ENCODE peak calls at places on chromosomes 2 and 18, in seven cellular contexts. One of them, this sample, is unnamed.

GRCh38 chr2:98608962-98609604 is 694 bp downstream of the UNC50 start:
- DNase-seq in foreskin fibroblast: peak
- DNase-seq in astrocyte of the spinal cord: peak
- DNase-seq in neural crest cell: no peak
- DNase-seq in stomach: no peak
- DNase-seq in HCT116: no peak
- DNase-seq in IMR-90: peak
- DNase-seq in this sample: peak

GRCh38 chr2:109209412-109209811 is 80.4 kb downstream of the SH3RF3 start:
- DNase-seq in foreskin fibroblast: peak
- DNase-seq in astrocyte of the spinal cord: peak
- DNase-seq in neural crest cell: no peak
- DNase-seq in stomach: no peak
- DNase-seq in HCT116: no peak
- DNase-seq in IMR-90: peak
- DNase-seq in this sample: peak

GRCh38 chr2:46850742-46851141 is 64.9 kb downstream of the MCFD2 start:
- DNase-seq in foreskin fibroblast: peak
- DNase-seq in astrocyte of the spinal cord: peak
- DNase-seq in neural crest cell: no peak
- DNase-seq in stomach: peak
- DNase-seq in HCT116: no peak
- DNase-seq in IMR-90: peak
- DNase-seq in this sample: peak

GRCh38 chr2:216029416-216030129 is 16.2 kb upstream of the MREG start:
- DNase-seq in foreskin fibroblast: peak
- DNase-seq in astrocyte of the spinal cord: no peak
- DNase-seq in neural crest cell: no peak
- DNase-seq in stomach: no peak
- DNase-seq in HCT116: no peak
- DNase-seq in IMR-90: peak
- DNase-seq in this sample: no peak

GRCh38 chr2:134705861-134706586 is 12.8 kb downstream of the TMEM163 start:
- DNase-seq in foreskin fibroblast: no peak
- DNase-seq in astrocyte of the spinal cord: no peak
- DNase-seq in neural crest cell: peak
- DNase-seq in stomach: no peak
- DNase-seq in HCT116: no peak
- DNase-seq in IMR-90: no peak
- DNase-seq in this sample: no peak

GRCh38 chr2:200350796-200351195 is 44.3 kb downstream of the SPATS2L start:
- DNase-seq in foreskin fibroblast: peak
- DNase-seq in astrocyte of the spinal cord: peak
- DNase-seq in neural crest cell: no peak
- DNase-seq in stomach: no peak
- DNase-seq in HCT116: no peak
- DNase-seq in IMR-90: peak
- DNase-seq in this sample: no peak

GRCh38 chr2:187078297-187078696 is 229.3 kb upstream of the ZSWIM2 start:
- DNase-seq in foreskin fibroblast: peak
- DNase-seq in astrocyte of the spinal cord: peak
- DNase-seq in neural crest cell: no peak
- DNase-seq in stomach: no peak
- DNase-seq in HCT116: no peak
- DNase-seq in IMR-90: peak
- DNase-seq in this sample: no peak

GRCh38 chr2:6650311-6650710 is 215.4 kb downstream of the CMPK2 start:
- DNase-seq in foreskin fibroblast: no peak
- DNase-seq in astrocyte of the spinal cord: no peak
- DNase-seq in neural crest cell: no peak
- DNase-seq in stomach: no peak
- DNase-seq in HCT116: no peak
- DNase-seq in IMR-90: no peak
- DNase-seq in this sample: no peak

DNA sequence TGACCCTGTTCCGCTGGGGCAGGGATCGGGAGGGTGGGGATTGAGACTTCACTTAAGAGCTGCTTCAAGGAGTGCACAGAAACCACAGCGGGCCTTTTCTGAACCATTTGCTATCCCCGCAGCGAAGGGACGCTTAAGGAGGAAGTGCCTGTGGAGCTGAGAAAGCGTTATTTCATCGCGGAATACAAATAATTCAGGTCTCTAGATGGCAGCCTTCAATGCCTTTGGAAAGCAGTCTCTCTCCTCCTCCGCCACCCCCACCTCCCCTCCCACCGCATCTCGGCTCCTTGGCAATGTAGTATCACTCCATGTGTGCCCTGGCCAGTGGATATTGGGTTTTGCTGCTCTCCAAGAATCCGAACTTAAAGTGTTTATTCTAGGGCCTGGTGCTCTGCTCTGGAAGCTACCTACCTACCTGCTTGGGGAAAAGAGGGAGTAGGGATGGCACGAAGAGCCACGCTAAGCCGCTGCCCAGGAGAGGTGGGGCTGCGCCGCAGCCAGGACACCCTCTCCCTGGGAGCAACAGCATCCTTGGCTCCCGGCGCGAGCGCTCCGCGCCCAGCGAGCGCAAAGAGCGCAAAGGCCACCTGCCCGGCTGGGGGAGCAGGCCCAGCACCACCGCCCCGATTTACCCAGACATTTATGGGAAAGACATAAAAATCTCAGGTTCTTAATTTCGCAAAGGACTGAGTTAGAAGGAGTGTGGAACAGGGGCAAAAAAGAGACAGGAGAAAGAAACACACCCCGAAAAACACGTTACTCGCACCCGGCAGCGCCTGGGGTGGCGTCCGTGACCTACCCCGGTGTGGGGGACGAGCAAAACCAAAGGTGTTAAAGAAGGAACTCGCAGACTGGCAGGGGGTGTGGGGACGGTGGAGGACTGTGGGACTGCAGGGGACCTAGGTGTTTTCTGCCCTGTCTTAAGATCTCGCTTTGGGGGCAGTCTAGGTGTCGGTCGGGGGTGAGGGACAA is 1.1 kb downstream of the SPHKAP start:
- DNase-seq in foreskin fibroblast: peak
- DNase-seq in astrocyte of the spinal cord: no peak
- DNase-seq in neural crest cell: no peak
- DNase-seq in stomach: no peak
- DNase-seq in HCT116: no peak
- DNase-seq in IMR-90: no peak
- DNase-seq in this sample: no peak
- TF ChIP-seq CTCF in foreskin fibroblast: no peak
- TF ChIP-seq CTCF in astrocyte of the spinal cord: no peak
- TF ChIP-seq CTCF in neural crest cell: no peak
- TF ChIP-seq CTCF in stomach: no peak
- TF ChIP-seq CTCF in HCT116: no peak
- TF ChIP-seq CTCF in IMR-90: no peak
- TF ChIP-seq CTCF in this sample: no peak

DNA sequence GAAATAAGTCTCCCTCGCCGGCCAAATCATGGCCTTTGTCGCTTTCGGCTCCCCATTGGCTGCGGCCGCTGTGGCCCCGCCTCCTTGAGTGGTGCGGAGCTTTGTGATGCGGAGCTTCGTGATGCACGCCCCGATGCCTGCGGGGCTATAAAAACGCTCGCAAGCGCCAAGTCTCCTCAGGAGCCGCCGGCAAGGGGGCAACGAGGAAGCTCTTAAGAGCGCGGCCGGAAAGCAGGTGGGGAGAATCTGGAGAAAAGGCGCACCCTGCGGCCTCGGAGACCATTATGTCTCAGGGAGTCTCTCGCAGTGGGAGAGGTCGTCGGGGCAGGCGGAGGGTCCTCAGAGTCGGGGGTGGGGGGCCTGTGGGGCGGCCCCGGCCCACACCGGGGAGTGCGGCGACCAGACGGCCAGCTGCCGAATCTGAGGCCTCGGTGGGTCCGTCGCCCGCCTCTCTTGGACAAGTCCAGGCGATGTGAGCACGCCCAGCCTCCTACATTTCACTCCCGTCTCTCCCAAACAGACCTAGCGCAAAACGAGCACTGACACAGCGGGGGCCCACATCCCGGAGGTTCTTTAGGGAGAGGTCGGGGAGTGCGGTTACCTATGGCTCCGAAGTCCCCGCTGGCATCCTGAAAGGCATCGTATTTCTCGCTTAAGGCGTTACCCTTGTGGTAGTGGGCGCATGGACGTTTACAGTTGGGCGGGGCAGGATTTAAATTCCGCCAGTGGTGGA is at the start of gene CABYR:
- DNase-seq in foreskin fibroblast: peak
- DNase-seq in astrocyte of the spinal cord: peak
- DNase-seq in neural crest cell: peak
- DNase-seq in stomach: peak
- DNase-seq in HCT116: no peak
- DNase-seq in IMR-90: peak
- DNase-seq in this sample: peak
- TF ChIP-seq CTCF in foreskin fibroblast: no peak
- TF ChIP-seq CTCF in astrocyte of the spinal cord: no peak
- TF ChIP-seq CTCF in neural crest cell: no peak
- TF ChIP-seq CTCF in stomach: no peak
- TF ChIP-seq CTCF in HCT116: no peak
- TF ChIP-seq CTCF in IMR-90: no peak
- TF ChIP-seq CTCF in this sample: no peak

GRCh38 chr2:160918909-160919503 is 241.2 kb upstream of the TANK start:
- DNase-seq in foreskin fibroblast: peak
- DNase-seq in astrocyte of the spinal cord: peak
- DNase-seq in neural crest cell: peak
- DNase-seq in stomach: peak
- DNase-seq in HCT116: peak
- DNase-seq in IMR-90: peak
- DNase-seq in this sample: peak
- TF ChIP-seq CTCF in foreskin fibroblast: peak
- TF ChIP-seq CTCF in astrocyte of the spinal cord: peak
- TF ChIP-seq CTCF in neural crest cell: peak
- TF ChIP-seq CTCF in stomach: no peak
- TF ChIP-seq CTCF in HCT116: peak
- TF ChIP-seq CTCF in IMR-90: peak
- TF ChIP-seq CTCF in this sample: peak

DNA sequence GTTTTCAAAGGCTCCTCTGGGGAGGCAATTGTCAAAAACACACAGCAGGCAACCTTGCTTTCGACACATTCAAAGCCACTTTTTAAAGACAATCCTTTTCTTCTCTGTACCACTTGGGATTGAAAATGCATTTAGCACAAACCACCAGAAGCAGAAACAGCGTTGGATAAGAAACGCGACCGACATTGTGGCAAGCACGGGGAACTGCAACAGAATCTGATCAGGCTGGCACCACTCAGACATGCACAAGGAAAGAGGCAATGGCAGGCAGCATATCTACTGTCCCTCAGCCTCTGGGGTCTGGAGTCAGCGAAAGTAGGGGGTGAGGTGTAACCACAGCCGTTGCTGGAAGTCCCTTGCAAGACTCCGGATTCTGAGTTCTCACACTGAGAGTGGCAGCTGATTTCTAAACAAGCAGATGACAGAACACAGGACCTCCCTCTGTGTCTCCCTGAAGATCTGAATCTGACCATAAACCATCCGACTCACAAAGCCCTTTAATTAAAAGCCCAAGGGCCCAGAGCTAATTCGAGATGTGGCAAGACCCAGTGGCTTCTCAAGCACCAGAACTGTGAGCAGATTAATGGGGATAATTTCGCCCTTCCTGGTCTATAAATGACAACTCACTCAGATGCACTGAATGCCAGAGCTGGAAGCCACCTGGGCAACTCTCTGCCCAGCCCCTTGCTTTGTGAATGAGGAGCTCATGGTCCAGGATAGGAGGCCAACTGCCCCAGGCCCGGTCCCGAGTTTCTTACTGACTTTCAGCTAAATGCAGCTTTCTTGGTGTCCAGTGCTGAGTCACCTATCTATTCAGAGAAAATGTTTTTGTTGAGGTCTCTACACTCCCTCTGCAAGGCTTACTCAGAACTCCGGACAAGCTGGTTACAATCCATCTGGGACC is 29.6 kb downstream of the CYRIA start:
- DNase-seq in foreskin fibroblast: no peak
- DNase-seq in astrocyte of the spinal cord: peak
- DNase-seq in neural crest cell: no peak
- DNase-seq in stomach: no peak
- DNase-seq in HCT116: no peak
- DNase-seq in IMR-90: peak
- DNase-seq in this sample: no peak
- TF ChIP-seq CTCF in foreskin fibroblast: no peak
- TF ChIP-seq CTCF in astrocyte of the spinal cord: peak
- TF ChIP-seq CTCF in neural crest cell: no peak
- TF ChIP-seq CTCF in stomach: no peak
- TF ChIP-seq CTCF in HCT116: no peak
- TF ChIP-seq CTCF in IMR-90: no peak
- TF ChIP-seq CTCF in this sample: no peak